ENCODE peak calls at places on chromosome 16, in four cellular contexts. K is effector memory CD4-positive, alpha-beta T cell; S is stimulated activated naive CD4-positive, alpha-beta T cell; I is EL. L is an unnamed sample.

GRCh38 chr16:46859719-46860152 is 24.4 kb upstream of the GPT2 start:
- DNase-seq in K (no peak), S (no peak), I (peak), L (peak)

GRCh38 chr16:75244225-75244792 is 7.1 kb downstream of the BCAR1 start:
- DNase-seq in K (no peak), S (no peak), I (peak), L (peak)

GRCh38 chr16:8138666-8139065 is 451.6 kb downstream of the TMEM114 start:
- DNase-seq in K (no peak), S (no peak), I (no peak), L (no peak)

GRCh38 chr16:1920727-1921155 is 2.5 kb upstream of the HS3ST6 start:
- DNase-seq in K (no peak), S (no peak), I (no peak), L (no peak)

GRCh38 chr16:80746231-80746630 is 58.2 kb downstream of the CDYL2 start:
- DNase-seq in K (no peak), S (no peak), I (no peak), L (peak)

GRCh38 chr16:83513006-83513755 is 294.6 kb upstream of the HSBP1 start:
- DNase-seq in K (no peak), S (no peak), I (peak), L (peak)

GRCh38 chr16:79754081-79754872 is 153.7 kb upstream of the MAF start:
- DNase-seq in K (no peak), S (no peak), I (no peak), L (no peak)

GRCh38 chr16:49776085-49776501 is 79.8 kb downstream of the ZNF423 start:
- DNase-seq in K (no peak), S (no peak), I (no peak), L (no peak)

GRCh38 chr16:85004587-85005205 is 6.6 kb downstream of the ZDHHC7 start:
- DNase-seq in K (no peak), S (no peak), I (peak), L (peak)

GRCh38 chr16:81624718-81625543 is 154.2 kb upstream of the PLCG2 start:
- DNase-seq in K (no peak), S (no peak), I (peak), L (no peak)

GRCh38 chr16:4180511-4180910 is 61.4 kb downstream of the SRL start:
- DNase-seq in K (no peak), S (no peak), I (no peak), L (no peak)

GRCh38 chr16:70694088-70694487 is 8.2 kb upstream of the MTSS2 start:
- DNase-seq in K (no peak), S (no peak), I (peak), L (peak)

GRCh38 chr16:67146523-67147357 is 4.1 kb downstream of the B3GNT9 start:
- DNase-seq in K (no peak), S (no peak), I (no peak), L (no peak)

GRCh38 chr16:72878301-72879269 is 169.3 kb downstream of the ZFHX3 start:
- DNase-seq in K (no peak), S (no peak), I (peak), L (peak)

GRCh38 chr16:17159616-17160015 is 311.1 kb downstream of the XYLT1 start:
- DNase-seq in K (no peak), S (no peak), I (no peak), L (no peak)

GRCh38 chr16:86117235-86117634 is 218.3 kb downstream of the IRF8 start:
- DNase-seq in K (no peak), S (no peak), I (no peak), L (no peak)

GRCh38 chr16:84593825-84594724 is 23.8 kb downstream of the COTL1 start:
- DNase-seq in K (peak), S (peak), I (no peak), L (no peak)

GRCh38 chr16:71421911-71422310 is 19.9 kb downstream of the TLE7 start:
- DNase-seq in K (no peak), S (no peak), I (peak), L (no peak)

GRCh38 chr16:56625140-56625942 is at the start of gene MT1E:
- DNase-seq in K (no peak), S (no peak), I (peak), L (no peak)

GRCh38 chr16:745739-746138 is 4.9 kb upstream of the CIAO3 start:
- DNase-seq in K (no peak), S (no peak), I (no peak), L (no peak)

GRCh38 chr16:50645858-50646257 is 35.3 kb downstream of the SNX20 start:
- DNase-seq in K (no peak), S (no peak), I (no peak), L (no peak)

GRCh38 chr16:3952342-3953131 is 72.0 kb upstream of the CREBBP start:
- DNase-seq in K (no peak), S (no peak), I (no peak), L (no peak)

GRCh38 chr16:57699481-57699880 is 4.9 kb downstream of the DRC7 start:
- DNase-seq in K (no peak), S (no peak), I (no peak), L (no peak)

GRCh38 chr16:90044111-90044551 is 24.9 kb upstream of the DBNDD1 start:
- DNase-seq in K (no peak), S (no peak), I (no peak), L (no peak)

GRCh38 chr16:2147981-2148671 is at the start of gene RAB26:
- DNase-seq in K (peak), S (peak), I (peak), L (no peak)

GRCh38 chr16:53061701-53062159 is 6.9 kb downstream of the CHD9 start:
- DNase-seq in K (no peak), S (no peak), I (no peak), L (no peak)

L was measured in GM04503.